ENCODE peak calls at places on chromosomes 2 and 18, in eight cellular contexts. F is esophagus squamous epithelium; U is heart right ventricle; G is spleen; B is GM06990; H is kidney epithelial cell; I is suprapubic skin; E is CD8-positive, alpha-beta T cell. C is an unnamed sample.

GRCh38 chr2:45210466-45211195 is 201.4 kb upstream of the SIX2 start:
- DNase-seq in F (no peak), U (no peak), G (no peak), B (no peak), H (no peak), I (no peak), E (no peak), C (no peak)

GRCh38 chr18:23902396-23902795 is 112.2 kb upstream of the TTC39C start:
- DNase-seq in F (no peak), U (no peak), G (no peak), B (no peak), H (no peak), I (no peak), E (no peak), C (no peak)

GRCh38 chr2:162282765-162283425 is 35.6 kb downstream of the IFIH1 start:
- DNase-seq in F (no peak), U (no peak), G (no peak), B (no peak), H (no peak), I (no peak), E (no peak), C (no peak)

GRCh38 chr2:43018179-43019024 is 208.0 kb downstream of the ZFP36L2 start:
- DNase-seq in F (peak), U (peak), G (peak), B (no peak), H (no peak), I (peak), E (no peak), C (no peak)

GRCh38 chr2:227366861-227367800 is 12.0 kb downstream of the TM4SF20 start:
- DNase-seq in F (no peak), U (no peak), G (no peak), B (no peak), H (no peak), I (no peak), E (no peak), C (no peak)

GRCh38 chr2:105261061-105261460 is 19.5 kb downstream of the GPR45 start:
- DNase-seq in F (no peak), U (no peak), G (no peak), B (no peak), H (peak), I (no peak), E (no peak), C (no peak)

GRCh38 chr2:201130524-201131186 is 14.7 kb downstream of the CFLAR start:
- DNase-seq in F (no peak), U (no peak), G (no peak), B (peak), H (no peak), I (no peak), E (no peak), C (no peak)

GRCh38 chr2:216195565-216195978 is 86.4 kb downstream of the XRCC5 start:
- DNase-seq in F (no peak), U (no peak), G (no peak), B (no peak), H (peak), I (no peak), E (no peak), C (no peak)

GRCh38 chr2:181953773-181954537 is 31.7 kb upstream of the PPP1R1C start:
- DNase-seq in F (no peak), U (peak), G (peak), B (peak), H (no peak), I (peak), E (peak), C (peak)

GRCh38 chr2:240929364-240930095 is 23.4 kb downstream of the CROCC2 start:
- DNase-seq in F (no peak), U (no peak), G (peak), B (no peak), H (no peak), I (peak), E (no peak), C (no peak)

GRCh38 chr2:10014418-10015190 is 28.7 kb upstream of the KLF11 start:
- DNase-seq in F (no peak), U (no peak), G (peak), B (no peak), H (no peak), I (no peak), E (no peak), C (no peak)

GRCh38 chr18:4412286-4412685 is 42.8 kb downstream of the DLGAP1 start:
- DNase-seq in F (no peak), U (no peak), G (no peak), B (no peak), H (no peak), I (no peak), E (no peak), C (no peak)

GRCh38 chr2:137845422-137845821 is 118.9 kb upstream of the HNMT start:
- DNase-seq in F (no peak), U (no peak), G (no peak), B (no peak), H (no peak), I (no peak), E (no peak), C (no peak)

GRCh38 chr2:198117397-198118041 is 313.1 kb downstream of the PLCL1 start:
- DNase-seq in F (no peak), U (no peak), G (no peak), B (no peak), H (no peak), I (no peak), E (no peak), C (no peak)

GRCh38 chr2:200695178-200695930 is 109.5 kb downstream of the AOX1 start:
- DNase-seq in F (no peak), U (peak), G (peak), B (no peak), H (no peak), I (no peak), E (no peak), C (no peak)

GRCh38 chr18:69758458-69758857 is 189.2 kb downstream of the CD226 start:
- DNase-seq in F (no peak), U (no peak), G (no peak), B (no peak), H (no peak), I (no peak), E (no peak), C (no peak)

GRCh38 chr2:98702896-98703620 is 27.9 kb downstream of the MGAT4A start:
- DNase-seq in F (no peak), U (no peak), G (no peak), B (no peak), H (no peak), I (no peak), E (no peak), C (no peak)

GRCh38 chr2:135916232-135916631 is 40.0 kb upstream of the MCM6 start:
- DNase-seq in F (no peak), U (no peak), G (no peak), B (peak), H (peak), I (no peak), E (no peak), C (no peak)

GRCh38 chr2:22817197-22817596 is 567.8 kb upstream of the KLHL29 start:
- DNase-seq in F (no peak), U (no peak), G (no peak), B (no peak), H (peak), I (no peak), E (no peak), C (no peak)

GRCh38 chr2:55112229-55113016 is 62.2 kb upstream of the RTN4 start:
- DNase-seq in F (no peak), U (peak), G (peak), B (no peak), H (no peak), I (peak), E (no peak), C (no peak)

GRCh38 chr2:105294844-105295481 is 34.6 kb downstream of the TGFBRAP1 start:
- DNase-seq in F (no peak), U (peak), G (no peak), B (peak), H (no peak), I (no peak), E (no peak), C (peak)

GRCh38 chr2:67304300-67304890 is 92.7 kb upstream of the ETAA1 start:
- DNase-seq in F (no peak), U (no peak), G (no peak), B (no peak), H (no peak), I (no peak), E (no peak), C (no peak)

GRCh38 chr2:207952564-207953345 is 72.6 kb downstream of the PLEKHM3 start:
- DNase-seq in F (no peak), U (no peak), G (no peak), B (no peak), H (no peak), I (no peak), E (no peak), C (no peak)

GRCh38 chr2:232329716-232330067 is 48.9 kb upstream of the ALPP start:
- DNase-seq in F (no peak), U (no peak), G (peak), B (no peak), H (no peak), I (no peak), E (no peak), C (no peak)

GRCh38 chr2:28683100-28683706 is 68.4 kb upstream of the PPP1CB start:
- DNase-seq in F (no peak), U (peak), G (no peak), B (no peak), H (peak), I (peak), E (no peak), C (no peak)

GRCh38 chr2:102149644-102150455 is 7.3 kb downstream of the IL1R1 start:
- DNase-seq in F (no peak), U (no peak), G (no peak), B (no peak), H (no peak), I (no peak), E (no peak), C (no peak)

GRCh38 chr2:218003994-218004419 is 1.2 kb upstream of the TNS1 start:
- DNase-seq in F (no peak), U (peak), G (no peak), B (no peak), H (no peak), I (no peak), E (no peak), C (no peak)

GRCh38 chr2:80363951-80364350 is 59.4 kb upstream of the LRRTM1 start:
- DNase-seq in F (no peak), U (no peak), G (no peak), B (no peak), H (no peak), I (no peak), E (no peak), C (no peak)

GRCh38 chr2:178858896-178859628 is 51.8 kb upstream of the TTN start:
- DNase-seq in F (no peak), U (no peak), G (no peak), B (no peak), H (no peak), I (no peak), E (no peak), C (no peak)

GRCh38 chr18:13221821-13222220 is 3.3 kb downstream of the LDLRAD4 start:
- DNase-seq in F (no peak), U (peak), G (no peak), B (no peak), H (no peak), I (no peak), E (no peak), C (no peak)

GRCh38 chr18:66457245-66457644 is 146.6 kb downstream of the CDH19 start:
- DNase-seq in F (no peak), U (no peak), G (no peak), B (no peak), H (no peak), I (no peak), E (no peak), C (no peak)

GRCh38 chr2:85971369-85971768 is 82.6 kb upstream of the ST3GAL5 start:
- DNase-seq in F (no peak), U (no peak), G (no peak), B (no peak), H (no peak), I (no peak), E (no peak), C (no peak)
- TF ChIP-seq CTCF in F (no peak), U (no peak), G (no peak), B (no peak), H (no peak), I (no peak), E (no peak), C (no peak)

GRCh38 chr18:2083691-2084090 is 487.6 kb downstream of the METTL4 start:
- DNase-seq in F (no peak), U (peak), G (no peak), B (no peak), H (no peak), I (no peak), E (no peak), C (no peak)
- TF ChIP-seq CTCF in F (no peak), U (peak), G (no peak), B (peak), H (peak), I (no peak), E (no peak), C (no peak)

GRCh38 chr2:219308142-219309093 is 783 bp downstream of the PTPRN start:
- DNase-seq in F (no peak), U (peak), G (peak), B (peak), H (no peak), I (peak), E (peak), C (peak)
- TF ChIP-seq CTCF in F (no peak), U (no peak), G (no peak), B (no peak), H (peak), I (no peak), E (no peak), C (no peak)

GRCh38 chr18:29060349-29060748 is 883.4 kb upstream of the CDH2 start:
- DNase-seq in F (no peak), U (no peak), G (no peak), B (no peak), H (no peak), I (no peak), E (no peak), C (no peak)

GRCh38 chr18:29063346-29063745 is 886.4 kb upstream of the CDH2 start:
- DNase-seq in F (no peak), U (no peak), G (no peak), B (no peak), H (no peak), I (no peak), E (no peak), C (no peak)

GRCh38 chr18:29062921-29063320 is 886.0 kb upstream of the CDH2 start:
- DNase-seq in F (no peak), U (no peak), G (no peak), B (no peak), H (no peak), I (no peak), E (no peak), C (no peak)

GRCh38 chr18:29057703-29058102 is 880.8 kb upstream of the CDH2 start:
- DNase-seq in F (no peak), U (no peak), G (no peak), B (no peak), H (no peak), I (no peak), E (no peak), C (no peak)
- TF ChIP-seq CTCF in F (no peak), U (no peak), G (no peak), B (no peak), H (no peak), I (no peak), E (no peak), C (no peak)